ENCODE peak calls at places on chromosomes 6 and 20, in six cellular contexts. K, D, W, T, E and B are unnamed samples.

GRCh38 chr6:112881828-112882227 is 534.7 kb downstream of the RFPL4B start:
- DNase-seq in K (no peak), D (no peak), W (no peak), T (peak; percentile 48), E (no peak), B (no peak)

GRCh38 chr6:97437087-97437486 is 154.1 kb upstream of the MMS22L start:
- DNase-seq in K (no peak), D (no peak), W (no peak), T (peak; percentile 62), E (no peak), B (no peak)

GRCh38 chr20:22285555-22285954 is 298.8 kb downstream of the FOXA2 start:
- DNase-seq in K (no peak), D (no peak), W (no peak), T (no peak), E (no peak), B (no peak)

GRCh38 chr20:43739148-43739749 is 12.4 kb upstream of the GTSF1L start:
- DNase-seq in K (no peak), D (no peak), W (no peak), T (no peak), E (no peak), B (no peak)

GRCh38 chr6:37173573-37174195 is 3.7 kb downstream of the PIM1 start:
- DNase-seq in K (no peak), D (no peak), W (no peak), T (peak; percentile 43), E (no peak), B (no peak)

GRCh38 chr6:10146723-10147451 is 268.0 kb downstream of the TFAP2A start:
- DNase-seq in K (no peak), D (no peak), W (peak; percentile 53), T (peak; percentile 67), E (no peak), B (no peak)

GRCh38 chr20:36754656-36755222 is 8.8 kb upstream of the NDRG3 start:
- DNase-seq in K (peak; percentile 48), D (no peak), W (peak; percentile 63), T (peak; percentile 82), E (peak; percentile 50), B (peak; percentile 34)

GRCh38 chr6:109449789-109450673 is 5.5 kb downstream of the MICAL1 start:
- DNase-seq in K (no peak), D (no peak), W (no peak), T (no peak), E (peak; percentile 26), B (no peak)

DNA sequence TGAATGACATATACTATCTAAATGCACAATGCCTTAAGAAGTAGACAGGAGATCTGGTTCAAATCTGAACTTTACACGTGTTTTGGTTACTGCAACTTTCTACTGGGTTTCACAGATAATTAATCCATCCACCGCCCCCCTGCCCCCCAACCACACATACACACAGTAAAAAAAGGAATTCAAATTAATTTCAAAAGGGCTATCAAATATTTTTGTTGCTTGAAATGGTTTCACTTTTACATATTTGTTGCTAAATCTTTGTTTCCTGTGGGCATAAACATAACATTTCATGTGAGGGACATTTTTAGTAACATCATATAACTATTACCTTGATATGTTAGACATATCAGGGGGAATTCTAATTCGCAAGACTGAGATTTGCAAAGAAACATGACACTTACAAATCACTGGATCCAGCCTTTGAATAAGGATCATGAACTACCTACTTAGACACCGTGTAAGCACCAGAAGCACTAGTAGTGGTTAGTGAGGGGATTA is 7.5 kb downstream of the NEDD9 start:
- DNase-seq in K (no peak), D (no peak), W (no peak), T (no peak), E (no peak), B (no peak)
- H3K27ac ChIP-seq in K (no peak overlapping the region), D (peak overlapping the region; percentile 94), W (no peak overlapping the region), T (no peak overlapping the region), E (no peak overlapping the region), B (peak overlapping the region; percentile 63)

GRCh38 chr20:24863356-24863755 is 85.7 kb upstream of the CST7 start:
- DNase-seq in K (no peak), D (no peak), W (no peak), T (peak; percentile 86), E (no peak), B (no peak)
- H3K9me3 ChIP-seq in K (no peaks in the 10 kb centered on the region), D (no peaks in the 10 kb centered on the region), W (peaks cover 23% of the 10 kb centered on the region), T (no peaks in the 10 kb centered on the region), E (peaks cover 16% of the 10 kb centered on the region), B (no peaks in the 10 kb centered on the region)

GRCh38 chr20:31843881-31844280 is 1.5 kb downstream of the FOXS1 start:
- DNase-seq in K (no peak), D (no peak), W (no peak), T (no peak), E (no peak), B (no peak)
- H3K4me1 ChIP-seq in K (no peaks in the 10 kb centered on the region), D (peaks cover 5% of the 10 kb centered on the region), W (no peaks in the 10 kb centered on the region), T (peaks cover 19% of the 10 kb centered on the region), E (no peaks in the 10 kb centered on the region), B (peaks cover 10% of the 10 kb centered on the region)

GRCh38 chr6:160952633-160953281 is 38.8 kb upstream of the MAP3K4 start:
- DNase-seq in K (no peak), D (no peak), W (no peak), T (peak; percentile 45), E (peak; percentile 50), B (no peak)
- H3K27ac ChIP-seq in K (no peak overlapping the region), D (no peak overlapping the region), W (no peak overlapping the region), T (no peak overlapping the region), E (no peak overlapping the region), B (no peak overlapping the region)